ENCODE peak calls at places on chromosomes 11 and 22, in ten cellular contexts. One of them, this sample, is unnamed.

GRCh38 chr11:29210426-29210825 is 806.4 kb downstream of the KCNA4 start:
- DNase-seq in thyroid gland: no peak
- DNase-seq in tibial artery: no peak
- DNase-seq in kidney: no peak
- DNase-seq in Peyer's patch: no peak
- DNase-seq in keratinocyte: no peak
- DNase-seq in lung: no peak
- DNase-seq in cardiac muscle cell: no peak
- DNase-seq in Panc1: no peak
- DNase-seq in stomach: no peak
- DNase-seq in this sample: no peak

GRCh38 chr11:35344990-35345655 is 74.2 kb downstream of the SLC1A2 start:
- DNase-seq in thyroid gland: no peak
- DNase-seq in Peyer's patch: no peak
- DNase-seq in keratinocyte: no peak
- DNase-seq in Panc1: no peak
- DNase-seq in lung: peak; percentile 30
- DNase-seq in cardiac muscle cell: no peak
- DNase-seq in stomach: no peak
- DNase-seq in tibial artery: peak; percentile 53
- DNase-seq in kidney: no peak
- DNase-seq in this sample: no peak

GRCh38 chr11:705646-706438 is at the start of gene EPS8L2:
- DNase-seq in Peyer's patch: no peak
- DNase-seq in tibial artery: no peak
- DNase-seq in stomach: peak; percentile 80
- DNase-seq in kidney: peak; percentile 90
- DNase-seq in cardiac muscle cell: no peak
- DNase-seq in keratinocyte: no peak
- DNase-seq in lung: peak; percentile 77
- DNase-seq in thyroid gland: peak; percentile 80
- DNase-seq in Panc1: no peak
- DNase-seq in this sample: no peak

GRCh38 chr22:45304971-45305370 is 4.8 kb upstream of the FAM118A start:
- DNase-seq in cardiac muscle cell: no peak
- DNase-seq in lung: no peak
- DNase-seq in keratinocyte: no peak
- DNase-seq in stomach: no peak
- DNase-seq in thyroid gland: no peak
- DNase-seq in Peyer's patch: no peak
- DNase-seq in Panc1: no peak
- DNase-seq in tibial artery: no peak
- DNase-seq in kidney: no peak
- DNase-seq in this sample: no peak

GRCh38 chr22:37433786-37434185 is 6.5 kb upstream of the ELFN2 start:
- DNase-seq in cardiac muscle cell: no peak
- DNase-seq in Panc1: no peak
- DNase-seq in stomach: no peak
- DNase-seq in kidney: no peak
- DNase-seq in thyroid gland: no peak
- DNase-seq in tibial artery: no peak
- DNase-seq in keratinocyte: no peak
- DNase-seq in Peyer's patch: no peak
- DNase-seq in lung: no peak
- DNase-seq in this sample: no peak

GRCh38 chr11:2902784-2903671 is 17.5 kb upstream of the CDKN1C start:
- DNase-seq in Panc1: no peak
- DNase-seq in cardiac muscle cell: no peak
- DNase-seq in stomach: peak; percentile 66
- DNase-seq in Peyer's patch: no peak
- DNase-seq in thyroid gland: no peak
- DNase-seq in kidney: no peak
- DNase-seq in keratinocyte: no peak
- DNase-seq in tibial artery: no peak
- DNase-seq in lung: no peak
- DNase-seq in this sample: no peak

GRCh38 chr11:102727890-102728289 is 3.1 kb upstream of the MMP8 start:
- DNase-seq in kidney: no peak
- DNase-seq in stomach: no peak
- DNase-seq in tibial artery: no peak
- DNase-seq in keratinocyte: peak; percentile 42
- DNase-seq in lung: no peak
- DNase-seq in Peyer's patch: no peak
- DNase-seq in Panc1: no peak
- DNase-seq in cardiac muscle cell: peak; percentile 45
- DNase-seq in thyroid gland: no peak
- DNase-seq in this sample: no peak

GRCh38 chr11:67276821-67277230 is 10.6 kb downstream of the GRK2 start:
- DNase-seq in keratinocyte: no peak
- DNase-seq in cardiac muscle cell: peak; percentile 52
- DNase-seq in Peyer's patch: peak; percentile 62
- DNase-seq in tibial artery: peak; percentile 53
- DNase-seq in Panc1: no peak
- DNase-seq in thyroid gland: no peak
- DNase-seq in kidney: peak; percentile 82
- DNase-seq in stomach: peak; percentile 59
- DNase-seq in lung: no peak
- DNase-seq in this sample: peak; percentile 62

GRCh38 chr22:30265851-30266444 is 703 bp downstream of the OSM start:
- DNase-seq in Peyer's patch: peak; percentile 88
- DNase-seq in tibial artery: peak; percentile 67
- DNase-seq in Panc1: no peak
- DNase-seq in cardiac muscle cell: no peak
- DNase-seq in thyroid gland: no peak
- DNase-seq in keratinocyte: no peak
- DNase-seq in lung: peak; percentile 67
- DNase-seq in stomach: peak; percentile 68
- DNase-seq in kidney: peak; percentile 89
- DNase-seq in this sample: peak; percentile 90

GRCh38 chr22:20811171-20811570 is 37.3 kb downstream of the SERPIND1 start:
- DNase-seq in keratinocyte: no peak
- DNase-seq in tibial artery: no peak
- DNase-seq in Peyer's patch: no peak
- DNase-seq in stomach: no peak
- DNase-seq in thyroid gland: no peak
- DNase-seq in Panc1: no peak
- DNase-seq in lung: no peak
- DNase-seq in cardiac muscle cell: no peak
- DNase-seq in kidney: no peak
- DNase-seq in this sample: no peak

GRCh38 chr11:71451596-71452353 is 1.2 kb upstream of the NADSYN1 start:
- DNase-seq in keratinocyte: no peak
- DNase-seq in Peyer's patch: no peak
- DNase-seq in kidney: peak; percentile 69
- DNase-seq in tibial artery: peak; percentile 11
- DNase-seq in stomach: no peak
- DNase-seq in thyroid gland: peak; percentile 16
- DNase-seq in Panc1: no peak
- DNase-seq in cardiac muscle cell: no peak
- DNase-seq in lung: no peak
- DNase-seq in this sample: peak; percentile 57

GRCh38 chr11:71449596-71449995 is 1.4 kb upstream of the DHCR7 start:
- DNase-seq in Peyer's patch: no peak
- DNase-seq in cardiac muscle cell: no peak
- DNase-seq in tibial artery: peak; percentile 15
- DNase-seq in stomach: no peak
- DNase-seq in keratinocyte: no peak
- DNase-seq in lung: no peak
- DNase-seq in thyroid gland: no peak
- DNase-seq in kidney: peak; percentile 33
- DNase-seq in Panc1: no peak
- DNase-seq in this sample: peak; percentile 21

GRCh38 chr11:71452354-71453020 is 516 bp upstream of the NADSYN1 start:
- DNase-seq in Peyer's patch: peak; percentile 66
- DNase-seq in Panc1: no peak
- DNase-seq in thyroid gland: peak; percentile 57
- DNase-seq in stomach: peak; percentile 63
- DNase-seq in cardiac muscle cell: peak; percentile 61
- DNase-seq in lung: peak; percentile 50
- DNase-seq in tibial artery: peak; percentile 59
- DNase-seq in keratinocyte: peak; percentile 5
- DNase-seq in kidney: peak; percentile 83
- DNase-seq in this sample: peak; percentile 70

GRCh38 chr11:71448257-71449161 is at the start of gene DHCR7:
- DNase-seq in Panc1: peak; percentile 36
- DNase-seq in keratinocyte: peak; percentile 73
- DNase-seq in cardiac muscle cell: peak; percentile 97
- DNase-seq in lung: peak; percentile 94
- DNase-seq in Peyer's patch: peak; percentile 96
- DNase-seq in tibial artery: peak; percentile 91
- DNase-seq in kidney: peak; percentile 98
- DNase-seq in stomach: peak; percentile 98
- DNase-seq in thyroid gland: peak; percentile 96
- DNase-seq in this sample: peak; percentile 97

DNA sequence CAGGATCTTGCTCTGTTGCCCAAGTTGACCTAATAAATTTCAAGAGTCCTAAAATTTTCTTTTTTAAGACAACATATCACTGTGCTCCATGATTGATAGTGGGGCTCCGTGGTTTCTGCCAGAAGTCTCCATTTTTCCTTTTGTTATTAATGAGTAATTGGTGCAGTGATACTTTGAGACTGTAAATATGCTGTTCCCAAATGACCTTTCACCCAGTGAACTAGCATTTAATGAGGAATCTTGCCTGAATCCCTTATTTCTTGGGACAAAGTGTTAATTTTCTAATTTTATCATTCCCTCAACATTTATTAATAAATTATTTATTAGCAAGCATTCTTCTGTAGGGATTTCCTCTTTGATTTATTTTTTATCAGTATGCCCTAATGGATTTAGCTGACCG is 2.3 kb upstream of the DHCR7 start:
- DNase-seq in cardiac muscle cell: no peak
- DNase-seq in stomach: no peak
- DNase-seq in keratinocyte: no peak
- DNase-seq in tibial artery: no peak
- DNase-seq in kidney: no peak
- DNase-seq in thyroid gland: no peak
- DNase-seq in Panc1: no peak
- DNase-seq in lung: no peak
- DNase-seq in Peyer's patch: no peak
- DNase-seq in this sample: no peak
- H3K27ac ChIP-seq in cardiac muscle cell: no peak overlapping the region
- H3K27ac ChIP-seq in stomach: peak overlapping the region; percentile 87
- H3K27ac ChIP-seq in keratinocyte: no peak overlapping the region
- H3K27ac ChIP-seq in tibial artery: no peak overlapping the region
- H3K27ac ChIP-seq in kidney: no peak overlapping the region
- H3K27ac ChIP-seq in thyroid gland: no peak overlapping the region
- H3K27ac ChIP-seq in Panc1: peak overlapping the region; percentile 5
- H3K27ac ChIP-seq in lung: no peak overlapping the region
- H3K27ac ChIP-seq in Peyer's patch: no peak overlapping the region
- H3K27ac ChIP-seq in this sample: no peak overlapping the region

GRCh38 chr11:6705905-6706535 is 22.9 kb upstream of the MRPL17 start:
- DNase-seq in lung: no peak
- DNase-seq in tibial artery: peak; percentile 61
- DNase-seq in keratinocyte: no peak
- DNase-seq in cardiac muscle cell: peak; percentile 75
- DNase-seq in Peyer's patch: peak; percentile 46
- DNase-seq in Panc1: no peak
- DNase-seq in stomach: peak; percentile 54
- DNase-seq in kidney: no peak
- DNase-seq in thyroid gland: peak; percentile 45
- DNase-seq in this sample: peak; percentile 58

DNA sequence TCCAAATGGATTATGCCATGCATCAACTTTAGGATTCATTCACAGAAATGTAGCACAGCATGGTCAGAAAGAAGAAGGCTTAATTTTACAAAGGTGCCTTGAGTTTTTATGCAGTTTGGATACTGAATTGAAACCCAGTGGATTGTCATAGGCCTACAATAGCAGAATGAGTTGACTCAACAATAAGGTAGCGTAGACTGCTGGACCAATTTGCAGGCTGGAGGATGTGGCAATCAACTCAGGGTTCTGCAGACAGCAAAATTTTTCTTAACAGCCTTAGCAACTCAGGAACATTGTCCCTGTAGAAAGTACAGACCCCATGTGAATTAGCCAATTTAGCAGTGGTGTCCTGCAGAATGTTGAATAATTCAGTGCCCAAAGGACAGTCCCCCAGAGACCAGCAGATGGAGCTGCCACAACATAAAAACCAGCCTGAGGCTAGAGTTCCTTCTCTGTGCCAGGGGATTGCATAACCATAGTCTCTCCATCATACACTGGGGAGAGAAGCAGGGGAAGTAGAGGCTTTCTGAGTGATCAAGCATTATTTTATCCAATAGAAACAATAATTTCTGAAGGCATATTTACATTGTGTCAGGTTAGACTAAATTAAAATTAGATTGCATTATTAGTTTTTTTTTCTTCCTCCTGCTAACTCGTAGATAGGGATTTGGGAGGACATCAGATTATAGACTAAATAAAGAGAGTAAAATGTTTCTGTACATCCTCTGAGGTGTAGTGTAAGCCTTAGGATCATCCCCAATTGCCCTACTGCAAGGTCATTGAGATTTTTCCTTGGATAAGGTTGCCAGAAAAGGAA is 20.3 kb upstream of the MRPL17 start:
- DNase-seq in kidney: no peak
- DNase-seq in tibial artery: peak; percentile 59
- DNase-seq in stomach: peak; percentile 42
- DNase-seq in keratinocyte: no peak
- DNase-seq in cardiac muscle cell: peak; percentile 86
- DNase-seq in Panc1: no peak
- DNase-seq in Peyer's patch: no peak
- DNase-seq in thyroid gland: peak; percentile 74
- DNase-seq in lung: peak; percentile 66
- DNase-seq in this sample: peak; percentile 42
- H3K27ac ChIP-seq in kidney: no peak overlapping the region
- H3K27ac ChIP-seq in tibial artery: no peak overlapping the region
- H3K27ac ChIP-seq in stomach: no peak overlapping the region
- H3K27ac ChIP-seq in keratinocyte: no peak overlapping the region
- H3K27ac ChIP-seq in cardiac muscle cell: no peak overlapping the region
- H3K27ac ChIP-seq in Panc1: no peak overlapping the region
- H3K27ac ChIP-seq in Peyer's patch: no peak overlapping the region
- H3K27ac ChIP-seq in thyroid gland: no peak overlapping the region
- H3K27ac ChIP-seq in lung: no peak overlapping the region
- H3K27ac ChIP-seq in this sample: no peak overlapping the region

GRCh38 chr11:12986194-12986898 is 22.8 kb upstream of the RASSF10 start:
- DNase-seq in lung: no peak
- DNase-seq in Panc1: no peak
- DNase-seq in keratinocyte: no peak
- DNase-seq in tibial artery: no peak
- DNase-seq in Peyer's patch: no peak
- DNase-seq in thyroid gland: no peak
- DNase-seq in cardiac muscle cell: no peak
- DNase-seq in kidney: no peak
- DNase-seq in stomach: no peak
- DNase-seq in this sample: no peak
- H3K27ac ChIP-seq in lung: no peak overlapping the region
- H3K27ac ChIP-seq in Panc1: no peak overlapping the region
- H3K27ac ChIP-seq in keratinocyte: no peak overlapping the region
- H3K27ac ChIP-seq in tibial artery: no peak overlapping the region
- H3K27ac ChIP-seq in Peyer's patch: no peak overlapping the region
- H3K27ac ChIP-seq in thyroid gland: no peak overlapping the region
- H3K27ac ChIP-seq in cardiac muscle cell: no peak overlapping the region
- H3K27ac ChIP-seq in kidney: no peak overlapping the region
- H3K27ac ChIP-seq in stomach: no peak overlapping the region
- H3K27ac ChIP-seq in this sample: no peak overlapping the region

DNA sequence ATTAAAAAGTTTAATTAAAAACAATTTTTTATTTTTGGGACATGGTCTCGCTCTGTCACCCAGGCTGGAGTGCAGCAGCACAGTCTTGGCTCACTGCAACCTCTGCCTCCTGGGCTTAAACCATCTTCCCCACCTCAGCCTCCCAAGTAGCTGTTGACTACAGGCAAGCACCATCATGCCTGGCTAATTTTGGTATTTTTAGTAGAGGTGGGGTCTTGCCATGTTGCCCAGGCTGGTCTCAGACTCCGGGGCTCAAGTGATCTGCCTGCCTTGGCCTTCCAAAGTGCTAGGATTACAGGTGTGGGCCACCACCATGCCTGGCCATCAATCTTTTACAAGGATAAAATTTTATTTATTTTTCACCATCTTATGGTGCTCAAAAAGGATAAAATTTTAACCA is 43.3 kb upstream of the PHOX2A start:
- DNase-seq in thyroid gland: no peak
- DNase-seq in Peyer's patch: no peak
- DNase-seq in keratinocyte: no peak
- DNase-seq in cardiac muscle cell: no peak
- DNase-seq in kidney: no peak
- DNase-seq in lung: no peak
- DNase-seq in tibial artery: no peak
- DNase-seq in stomach: no peak
- DNase-seq in Panc1: no peak
- DNase-seq in this sample: no peak
- H3K27ac ChIP-seq in thyroid gland: no peak overlapping the region
- H3K27ac ChIP-seq in Peyer's patch: no peak overlapping the region
- H3K27ac ChIP-seq in keratinocyte: no peak overlapping the region
- H3K27ac ChIP-seq in cardiac muscle cell: no peak overlapping the region
- H3K27ac ChIP-seq in kidney: no peak overlapping the region
- H3K27ac ChIP-seq in lung: no peak overlapping the region
- H3K27ac ChIP-seq in tibial artery: no peak overlapping the region
- H3K27ac ChIP-seq in stomach: no peak overlapping the region
- H3K27ac ChIP-seq in Panc1: no peak overlapping the region
- H3K27ac ChIP-seq in this sample: no peak overlapping the region

This sample was measured in OCI-LY7.